ENCODE peak calls at places on chromosomes 6 and 20, in four cellular contexts. B is stimulated activated naive CD8-positive, alpha-beta T cell treated with anti-CD3 and anti-CD28 coated beads, Interleukin-15, Interleukin-2, amounts not matched to agents 100 U/mL and 50 U/mL, for 24 hours; W is esophagus squamous epithelium; E is BJ. Y is an unnamed sample.

GRCh38 chr6:99613705-99614429 is 7.2 kb downstream of the PRDM13 start:
- DNase-seq in W (no peak), E (no peak), B (peak; percentile 32), Y (peak; percentile 49)

GRCh38 chr20:37662261-37662660 is 31.6 kb upstream of the CTNNBL1 start:
- DNase-seq in W (no peak), E (no peak), B (no peak), Y (no peak)

GRCh38 chr6:10585232-10585887 is 64.2 kb downstream of the GCNT2 start:
- DNase-seq in E (no peak), B (no peak), W (no peak), Y (no peak)

GRCh38 chr6:42507195-42507594 is 55.5 kb upstream of the TRERF1 start:
- DNase-seq in B (no peak), E (no peak), W (no peak), Y (no peak)

GRCh38 chr20:56736285-56736857 is 107.3 kb downstream of the TFAP2C start:
- DNase-seq in B (no peak), E (no peak), W (no peak), Y (no peak)

GRCh38 chr6:169097336-169098052 is 156.2 kb downstream of the THBS2 start:
- DNase-seq in E (peak; percentile 97), B (no peak), W (no peak), Y (no peak)

GRCh38 chr20:61253264-61253639 is 1.2 kb downstream of the CDH4 start:
- DNase-seq in B (no peak), E (no peak), W (no peak), Y (no peak)

GRCh38 chr6:41167173-41167963 is 4.5 kb upstream of the TREM2 start:
- DNase-seq in B (no peak), E (no peak), W (no peak), Y (peak; percentile 36)

GRCh38 chr6:152309648-152310047 is 327.5 kb downstream of the SYNE1 start:
- DNase-seq in B (peak; percentile 72), E (no peak), W (no peak), Y (peak; percentile 85)

GRCh38 chr6:30169658-30170614 is 6.6 kb downstream of the TRIM15 start:
- DNase-seq in W (no peak), B (no peak), E (no peak), Y (peak; percentile 38)

GRCh38 chr6:149368065-149368464 is 32.0 kb upstream of the SUMO4 start:
- DNase-seq in E (no peak), W (no peak), B (no peak), Y (no peak)

GRCh38 chr20:64093013-64093503 is 8.9 kb upstream of the LKAAEAR1 start:
- DNase-seq in E (no peak), W (no peak), B (no peak), Y (no peak)

GRCh38 chr6:165685302-165685701 is 22.3 kb upstream of the PDE10A start:
- DNase-seq in W (no peak), B (no peak), E (no peak), Y (no peak)

GRCh38 chr20:17421493-17421892 is 109.7 kb downstream of the BFSP1 start:
- DNase-seq in W (no peak), B (no peak), E (no peak), Y (no peak)

GRCh38 chr6:90406142-90406794 is 109.6 kb upstream of the BACH2 start:
- DNase-seq in B (no peak), E (no peak), W (no peak), Y (peak; percentile 20)

GRCh38 chr6:13427838-13428527 is 59.4 kb downstream of the GFOD1 start:
- DNase-seq in E (no peak), B (peak; percentile 85), W (peak; percentile 9), Y (peak; percentile 87)

GRCh38 chr6:152635949-152636674 is 1.1 kb downstream of the SYNE1 start:
- DNase-seq in E (no peak), W (no peak), B (no peak), Y (no peak)

GRCh38 chr20:28562510-28562898 is 2695.0 kb upstream of the DEFB115 start:
- DNase-seq in B (no peak), W (no peak), E (peak; percentile 34), Y (no peak)

Y was measured in activated CD8-positive, alpha-beta T cell treated with anti-CD3 and anti-CD28 coated beads, Interleukin-2, amount 10 ng/mL, durations not matched to agents 7 days and 5 days.